ENCODE peak calls at places on chromosomes 1 and 21, in eight cellular contexts. Y is right cardiac atrium; J is CD8-positive, alpha-beta memory T cell; K is A549; I is right lobe of liver; Q is upper lobe of right lung; Z is testis; X is IMR-90. L is an unnamed sample.

GRCh38 chr1:27574871-27575831 is 28.8 kb downstream of the AHDC1 start:
- DNase-seq in Y (peak; percentile 86), J (no peak), K (peak; percentile 65), I (no peak), Q (peak; percentile 90), Z (peak; percentile 70), X (peak; percentile 85), L (no peak)

GRCh38 chr1:230248876-230249275 is 177.3 kb downstream of the PGBD5 start:
- DNase-seq in Y (no peak), J (no peak), K (no peak), I (no peak), Q (no peak), Z (no peak), X (no peak), L (no peak)

GRCh38 chr21:35491114-35491513 is 442.0 kb upstream of the RUNX1 start:
- DNase-seq in Y (no peak), J (no peak), K (no peak), I (no peak), Q (no peak), Z (no peak), X (peak; percentile 10), L (no peak)

GRCh38 chr1:57874426-57874825 is 450.6 kb upstream of the DAB1 start:
- DNase-seq in Y (no peak), J (no peak), K (no peak), I (no peak), Q (no peak), Z (no peak), X (no peak), L (no peak)

GRCh38 chr1:193311226-193311948 is 125.0 kb upstream of the B3GALT2 start:
- DNase-seq in Y (no peak), J (no peak), K (no peak), I (no peak), Q (no peak), Z (no peak), X (no peak), L (no peak)

GRCh38 chr1:62070384-62071011 is 124.2 kb upstream of the L1TD1 start:
- DNase-seq in Y (no peak), J (no peak), K (no peak), I (no peak), Q (no peak), Z (no peak), X (peak; percentile 13), L (no peak)

GRCh38 chr1:19342894-19343616 is 30.9 kb downstream of the SLC66A1 start:
- DNase-seq in Y (no peak), J (no peak), K (no peak), I (no peak), Q (no peak), Z (peak; percentile 38), X (no peak), L (no peak)

GRCh38 chr1:29823536-29823935 is 587.2 kb downstream of the PTPRU start:
- DNase-seq in Y (no peak), J (no peak), K (no peak), I (peak; percentile 10), Q (no peak), Z (no peak), X (no peak), L (no peak)

GRCh38 chr1:47725000-47725731 is 272.0 kb downstream of the TRABD2B start:
- DNase-seq in Y (peak; percentile 34), J (no peak), K (peak; percentile 31), I (no peak), Q (no peak), Z (no peak), X (no peak), L (no peak)

GRCh38 chr1:72037745-72038343 is 244.5 kb downstream of the NEGR1 start:
- DNase-seq in Y (no peak), J (no peak), K (peak; percentile 32), I (no peak), Q (no peak), Z (peak; percentile 73), X (peak; percentile 49), L (no peak)

GRCh38 chr1:178628637-178629548 is 96.2 kb upstream of the RALGPS2 start:
- DNase-seq in Y (no peak), J (no peak), K (no peak), I (no peak), Q (no peak), Z (no peak), X (peak; percentile 83), L (no peak)

GRCh38 chr1:245377854-245378253 is 223.1 kb downstream of the KIF26B start:
- DNase-seq in Y (no peak), J (no peak), K (no peak), I (no peak), Q (no peak), Z (no peak), X (no peak), L (no peak)

GRCh38 chr1:27992271-27992670 is 32.5 kb downstream of the XKR8 start:
- DNase-seq in Y (peak; percentile 27), J (peak; percentile 19), K (no peak), I (no peak), Q (no peak), Z (no peak), X (no peak), L (no peak)

GRCh38 chr1:234926574-234927311 is 201.9 kb downstream of the TOMM20 start:
- DNase-seq in Y (no peak), J (peak; percentile 5), K (no peak), I (peak; percentile 47), Q (no peak), Z (no peak), X (no peak), L (no peak)

GRCh38 chr1:7387053-7387861 is 383.8 kb upstream of the VAMP3 start:
- DNase-seq in Y (no peak), J (no peak), K (no peak), I (no peak), Q (no peak), Z (peak; percentile 14), X (no peak), L (no peak)

GRCh38 chr1:153617677-153618076 is 1.6 kb upstream of the S100A14 start:
- DNase-seq in Y (peak; percentile 88), J (peak; percentile 61), K (no peak), I (peak; percentile 86), Q (no peak), Z (no peak), X (no peak), L (peak; percentile 57)

GRCh38 chr1:160207118-160207650 is 2.0 kb downstream of the PEA15 start:
- DNase-seq in Y (no peak), J (no peak), K (no peak), I (peak; percentile 27), Q (no peak), Z (no peak), X (no peak), L (no peak)

GRCh38 chr1:160207751-160208150 is 2.6 kb downstream of the PEA15 start:
- DNase-seq in Y (no peak), J (no peak), K (no peak), I (peak; percentile 17), Q (no peak), Z (no peak), X (no peak), L (no peak)

GRCh38 chr1:160205242-160205973 is at the start of gene PEA15:
- DNase-seq in Y (peak; percentile 81), J (peak; percentile 56), K (peak; percentile 60), I (peak; percentile 79), Q (peak; percentile 90), Z (peak; percentile 81), X (peak; percentile 35), L (no peak)

GRCh38 chr1:160205974-160206369 is 788 bp downstream of the PEA15 start:
- DNase-seq in Y (peak; percentile 64), J (peak; percentile 25), K (peak; percentile 48), I (peak; percentile 44), Q (no peak), Z (peak; percentile 53), X (peak; percentile 64), L (no peak)

DNA sequence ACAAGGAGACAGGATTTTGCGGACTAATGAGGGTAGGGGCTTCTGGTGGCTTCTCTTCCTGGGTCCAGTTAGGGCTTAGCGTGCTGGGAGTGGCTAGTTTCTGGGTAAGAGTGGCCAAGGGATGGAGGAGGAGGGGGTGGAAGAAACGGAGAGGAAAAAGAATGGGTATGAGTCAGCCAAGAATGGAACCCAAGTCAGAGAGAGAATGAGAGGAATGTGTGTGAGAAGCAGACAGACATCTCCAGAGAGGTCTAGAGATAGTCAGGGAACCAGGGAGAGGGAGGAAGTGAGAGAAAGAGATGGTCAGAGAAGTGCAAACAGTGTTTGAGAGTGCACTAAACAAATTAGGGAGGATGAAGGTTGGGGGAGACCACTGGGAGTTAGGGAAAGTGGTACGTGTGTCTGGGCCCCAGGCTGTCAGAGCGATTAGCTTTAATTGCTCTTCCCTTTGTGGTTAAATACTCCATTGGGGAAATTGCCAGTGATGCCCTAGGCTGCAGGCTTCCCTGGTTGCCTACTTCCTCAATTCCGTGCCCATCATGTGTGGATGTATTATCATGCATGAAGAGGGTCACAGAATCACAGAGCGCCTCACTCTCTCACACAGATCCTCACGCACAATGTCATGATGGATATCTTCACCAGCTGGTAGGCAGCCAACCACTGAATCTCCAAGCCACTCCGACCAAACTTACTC is 1.4 kb downstream of the PEA15 start:
- DNase-seq in Y (no peak), J (no peak), K (peak; percentile 50), I (no peak), Q (no peak), Z (no peak), X (peak; percentile 90), L (peak; percentile 22)
- H3K4me1 ChIP-seq in Y (peaks cover 36% of the 10 kb centered on the region), J (peaks cover 13% of the 10 kb centered on the region), K (peaks cover 45% of the 10 kb centered on the region), I (no peaks in the 10 kb centered on the region), Q (peaks cover 55% of the 10 kb centered on the region), Z (peaks cover 63% of the 10 kb centered on the region), X (peaks cover 44% of the 10 kb centered on the region), L (peaks cover 10% of the 10 kb centered on the region)

GRCh38 chr1:43036457-43036827 is 77.8 kb upstream of the SLC2A1 start:
- DNase-seq in Y (no peak), J (no peak), K (no peak), I (no peak), Q (no peak), Z (no peak), X (peak; percentile 23), L (no peak)
- H3K27ac ChIP-seq in Y (no peak overlapping the region), J (no peak overlapping the region), K (no peak overlapping the region), I (no peak overlapping the region), Q (no peak overlapping the region), Z (no peak overlapping the region), X (no peak overlapping the region), L (no peak overlapping the region)

DNA sequence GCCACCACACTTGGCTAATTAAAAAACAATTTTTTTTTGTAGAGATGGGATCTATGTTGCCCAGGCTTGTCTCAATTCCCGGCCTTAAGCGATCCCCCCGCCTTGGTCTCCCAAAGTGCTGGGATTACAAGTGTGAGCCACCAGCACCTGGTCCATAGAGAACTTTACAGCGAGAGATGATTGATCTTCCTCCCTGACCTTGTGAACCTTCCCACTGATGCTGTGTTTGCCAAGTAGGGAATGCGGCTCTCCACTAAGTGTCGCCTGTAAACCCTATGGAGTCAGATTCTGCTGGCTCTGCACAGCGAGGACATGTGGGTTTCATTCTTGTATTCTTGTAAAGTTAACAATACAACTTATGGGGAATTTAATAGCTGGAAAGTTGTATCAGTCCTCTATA is 81.3 kb upstream of the LYST start:
- DNase-seq in Y (no peak), J (no peak), K (no peak), I (peak; percentile 43), Q (no peak), Z (no peak), X (no peak), L (no peak)
- H3K4me1 ChIP-seq in Y (no peaks in the 10 kb centered on the region), J (peaks cover 3% of the 10 kb centered on the region), K (no peaks in the 10 kb centered on the region), I (peaks cover 1% of the 10 kb centered on the region), Q (peaks cover 6% of the 10 kb centered on the region), Z (peaks cover 3% of the 10 kb centered on the region), X (peaks cover 4% of the 10 kb centered on the region), L (no peaks in the 10 kb centered on the region)

DNA sequence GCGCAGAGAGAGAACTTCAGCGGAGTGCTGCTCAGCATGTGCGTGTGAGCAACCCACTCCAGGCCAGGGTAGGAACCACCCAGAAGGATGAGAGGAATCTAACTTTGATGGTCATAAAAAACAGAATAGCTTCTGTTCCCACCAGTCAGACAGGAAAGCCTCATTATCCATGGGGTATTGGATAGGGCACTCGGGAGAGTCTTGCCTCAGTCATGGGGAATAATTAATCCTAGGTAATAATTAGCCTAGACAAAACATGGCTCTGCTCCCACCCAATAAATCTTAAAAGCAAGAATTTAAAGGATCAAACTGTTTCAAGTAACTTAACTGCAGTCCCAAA is 35.3 kb downstream of the LDLRAD1 start:
- DNase-seq in Y (no peak), J (no peak), K (no peak), I (no peak), Q (no peak), Z (no peak), X (no peak), L (no peak)
- H3K27ac ChIP-seq in Y (no peak overlapping the region), J (no peak overlapping the region), K (no peak overlapping the region), I (peak overlapping the region; percentile 68), Q (no peak overlapping the region), Z (peak overlapping the region; percentile 52), X (peak overlapping the region; percentile 4), L (no peak overlapping the region)

L was measured in iPS DF 6.9.